ENCODE peak calls at places on chromosomes 1 and 21, in eight cellular contexts. Y is adrenal gland; H is G401; K is dorsolateral prefrontal cortex; P is CD4-positive, alpha-beta T cell; R is HFFc6; L is AG04449; U is breast epithelium. N is an unnamed sample.

GRCh38 chr1:9849691-9850441 is 26.1 kb upstream of the CLSTN1 start:
- DNase-seq in R (no peak), L (no peak), K (no peak), Y (no peak), H (peak), P (no peak), U (no peak), N (peak)

GRCh38 chr1:207420109-207420508 is 34.0 kb upstream of the CR2 start:
- DNase-seq in H (no peak), P (no peak), K (no peak), L (no peak), R (no peak), U (no peak), Y (no peak), N (no peak)

GRCh38 chr1:33311706-33312412 is 9.0 kb downstream of the A3GALT2 start:
- DNase-seq in Y (no peak), L (no peak), K (no peak), U (no peak), R (no peak), H (no peak), P (no peak), N (no peak)

GRCh38 chr1:51518730-51519047 is 377 bp downstream of the EPS15 start:
- DNase-seq in K (no peak), U (peak), P (peak), L (no peak), R (no peak), H (no peak), Y (peak), N (peak)

GRCh38 chr1:84840346-84840745 is 52.7 kb downstream of the LPAR3 start:
- DNase-seq in K (no peak), U (no peak), Y (no peak), R (no peak), P (no peak), L (no peak), H (no peak), N (no peak)

GRCh38 chr1:24288479-24288878 is 30.7 kb upstream of the GRHL3 start:
- DNase-seq in R (no peak), H (no peak), P (no peak), Y (no peak), L (no peak), U (no peak), K (no peak), N (no peak)

GRCh38 chr1:196317535-196318522 is 290.4 kb downstream of the KCNT2 start:
- DNase-seq in Y (no peak), U (no peak), P (no peak), L (peak), K (peak), R (peak), H (peak), N (peak)

GRCh38 chr1:43366601-43367025 is 1.2 kb downstream of the ELOVL1 start:
- DNase-seq in Y (no peak), R (no peak), U (no peak), L (no peak), H (no peak), P (no peak), K (no peak), N (no peak)

GRCh38 chr21:46156678-46157077 is 1.3 kb upstream of the FTCD start:
- DNase-seq in K (no peak), U (no peak), H (no peak), R (no peak), Y (no peak), L (no peak), P (no peak), N (no peak)

GRCh38 chr1:115705085-115706008 is 63.2 kb downstream of the CASQ2 start:
- DNase-seq in L (no peak), U (no peak), H (no peak), R (no peak), K (no peak), Y (no peak), P (no peak), N (no peak)

GRCh38 chr1:42931108-42931539 is 27.5 kb downstream of the SLC2A1 start:
- DNase-seq in R (peak), P (peak), L (no peak), U (no peak), Y (no peak), K (no peak), H (no peak), N (peak)

GRCh38 chr1:15158506-15159165 is 5.1 kb downstream of the TMEM51 start:
- DNase-seq in P (no peak), R (peak), L (peak), H (no peak), K (no peak), Y (peak), U (no peak), N (no peak)

GRCh38 chr1:74162333-74162732 is 35.6 kb downstream of the LRRIQ3 start:
- DNase-seq in P (no peak), Y (no peak), L (no peak), U (no peak), R (no peak), H (no peak), K (no peak), N (no peak)

GRCh38 chr1:11455925-11456580 is 22.9 kb upstream of the DISP3 start:
- DNase-seq in Y (no peak), H (no peak), K (no peak), R (no peak), U (no peak), P (no peak), L (no peak), N (no peak)

GRCh38 chr1:160125761-160126160 is 10.2 kb downstream of the ATP1A2 start:
- DNase-seq in R (peak), Y (no peak), P (no peak), U (no peak), K (no peak), H (no peak), L (no peak), N (peak)

GRCh38 chr1:207740224-207740623 is 11.6 kb upstream of the CD46 start:
- DNase-seq in K (no peak), H (no peak), P (no peak), U (no peak), L (no peak), Y (no peak), R (no peak), N (no peak)

GRCh38 chr1:160101037-160101716 is 2.8 kb upstream of the IGSF8 start:
- DNase-seq in P (peak), Y (peak), L (no peak), U (peak), H (peak), R (peak), K (peak), N (peak)

GRCh38 chr1:199688133-199688676 is 339.3 kb upstream of the NR5A2 start:
- DNase-seq in L (no peak), P (no peak), K (no peak), R (no peak), H (no peak), U (no peak), Y (no peak), N (no peak)

GRCh38 chr1:31523012-31523411 is 53.3 kb upstream of the TINAGL1 start:
- DNase-seq in P (no peak), K (no peak), L (no peak), U (no peak), H (no peak), R (no peak), Y (peak), N (no peak)

GRCh38 chr1:51729156-51729823 is 112.4 kb downstream of the OSBPL9 start:
- DNase-seq in K (peak), U (peak), H (peak), L (peak), Y (peak), P (peak), R (peak), N (peak)

GRCh38 chr1:201016943-201017827 is 6.3 kb downstream of the KIF21B start:
- DNase-seq in K (no peak), H (no peak), P (no peak), R (no peak), Y (no peak), U (no peak), L (no peak), N (no peak)

GRCh38 chr1:169584483-169585144 is 1.7 kb downstream of the F5 start:
- DNase-seq in Y (no peak), K (no peak), L (no peak), H (no peak), P (no peak), R (no peak), U (no peak), N (no peak)

GRCh38 chr1:158798531-158798930 is 17.5 kb upstream of the OR6N2 start:
- DNase-seq in Y (no peak), L (no peak), P (no peak), K (no peak), U (no peak), R (no peak), H (no peak), N (no peak)

GRCh38 chr1:193479187-193479586 is 292.8 kb upstream of the B3GALT2 start:
- DNase-seq in Y (no peak), R (no peak), L (no peak), H (no peak), K (no peak), U (peak), P (peak), N (peak)

GRCh38 chr1:151540982-151541377 is 871 bp downstream of the TUFT1 start:
- DNase-seq in P (no peak), K (no peak), Y (peak), L (no peak), R (no peak), H (peak), U (no peak), N (no peak)

GRCh38 chr1:151777317-151777716 is 13.0 kb downstream of the TDRKH start:
- DNase-seq in U (no peak), H (no peak), P (no peak), K (no peak), Y (no peak), R (no peak), L (no peak), N (no peak)

GRCh38 chr1:246683521-246683920 is 40.7 kb upstream of the SCCPDH start:
- DNase-seq in P (no peak), H (no peak), U (no peak), L (no peak), R (no peak), K (no peak), Y (no peak), N (no peak)